ENCODE peak calls at places on chromosome 7, in ten cellular contexts. Z, M, U, F, N, D, C, Y, K and L are unnamed samples.

GRCh38 chr7:130013241-130013640 is 37.9 kb downstream of the ZC3HC1 start:
- DNase-seq in C (no peak), Y (no peak), D (no peak), U (no peak), Z (no peak), M (no peak), K (no peak), F (no peak), N (peak), L (no peak)

GRCh38 chr7:19587291-19587690 is 121.5 kb downstream of the POLR1F start:
- DNase-seq in K (no peak), Z (no peak), C (no peak), N (no peak), Y (no peak), U (no peak), M (no peak), D (peak), F (no peak), L (no peak)

GRCh38 chr7:27123021-27123476 is 7.5 kb downstream of the HOXA4 start:
- DNase-seq in N (no peak), F (no peak), C (no peak), K (no peak), D (no peak), U (no peak), Z (no peak), M (no peak), Y (no peak), L (no peak)

GRCh38 chr7:74334026-74334425 is 44.8 kb downstream of the CLIP2 start:
- DNase-seq in M (no peak), Z (no peak), Y (no peak), U (no peak), C (no peak), D (peak), N (peak), K (no peak), F (no peak), L (peak)

GRCh38 chr7:66937940-66938339 is 16.9 kb downstream of the TMEM248 start:
- DNase-seq in M (no peak), K (no peak), U (no peak), Y (no peak), D (no peak), F (no peak), C (no peak), N (no peak), Z (no peak), L (no peak)

GRCh38 chr7:142797799-142798377 is 27.1 kb downstream of the PRSS2 start:
- DNase-seq in Z (no peak), Y (no peak), C (no peak), N (no peak), F (no peak), U (peak), M (no peak), D (no peak), K (peak), L (no peak)

GRCh38 chr7:106108988-106109387 is 3.1 kb downstream of the SYPL1 start:
- DNase-seq in K (no peak), F (no peak), C (no peak), M (no peak), Y (no peak), N (no peak), D (no peak), Z (no peak), U (peak), L (peak)

GRCh38 chr7:43296306-43296705 is 183.9 kb downstream of the HECW1 start:
- DNase-seq in M (no peak), Y (no peak), N (peak), D (no peak), U (no peak), Z (no peak), C (no peak), K (no peak), F (no peak), L (peak)

GRCh38 chr7:132345030-132345429 is 231.2 kb downstream of the PLXNA4 start:
- DNase-seq in U (no peak), D (no peak), F (no peak), M (no peak), C (no peak), N (no peak), Y (no peak), Z (no peak), K (no peak), L (no peak)

GRCh38 chr7:117673839-117674238 is 194.0 kb downstream of the CFTR start:
- DNase-seq in C (no peak), D (peak), Z (no peak), U (peak), K (no peak), N (peak), M (peak), Y (no peak), F (no peak), L (peak)

GRCh38 chr7:40219917-40220316 is 85.1 kb downstream of the SUGCT start:
- DNase-seq in D (peak), Y (no peak), C (no peak), K (no peak), F (no peak), U (no peak), N (peak), M (no peak), Z (no peak), L (peak)

GRCh38 chr7:34042406-34042805 is 137.1 kb downstream of the BMPER start:
- DNase-seq in Z (no peak), N (no peak), D (peak), M (no peak), F (no peak), Y (no peak), U (no peak), C (no peak), K (no peak), L (no peak)

GRCh38 chr7:52463341-52463740 is 572.1 kb upstream of the POM121L12 start:
- DNase-seq in K (no peak), D (no peak), F (no peak), M (no peak), N (no peak), Y (no peak), C (no peak), Z (no peak), U (no peak), L (no peak)

GRCh38 chr7:53656881-53657280 is 621.4 kb downstream of the POM121L12 start:
- DNase-seq in M (no peak), U (no peak), F (no peak), N (peak), C (no peak), D (no peak), Y (no peak), K (no peak), Z (no peak), L (no peak)

GRCh38 chr7:130942211-130942964 is 208.4 kb upstream of the KLF14 start:
- DNase-seq in D (peak), Y (no peak), M (no peak), F (no peak), C (peak), N (peak), Z (peak), K (no peak), U (no peak), L (peak)

GRCh38 chr7:93835684-93836083 is 54.9 kb downstream of the TFPI2 start:
- DNase-seq in M (no peak), U (no peak), C (no peak), D (no peak), N (peak), K (no peak), F (no peak), Y (no peak), Z (no peak), L (peak)

GRCh38 chr7:105887569-105888199 is 11.3 kb upstream of the ATXN7L1 start:
- DNase-seq in Y (no peak), Z (no peak), U (no peak), K (no peak), C (no peak), D (no peak), N (no peak), M (no peak), F (no peak), L (no peak)

GRCh38 chr7:139557857-139558581 is 34.5 kb downstream of the CLEC2L start:
- DNase-seq in K (no peak), M (no peak), Y (no peak), N (no peak), U (no peak), Z (no peak), F (no peak), C (no peak), D (no peak), L (no peak)

GRCh38 chr7:134565643-134566136 is 16.8 kb downstream of the AKR1B15 start:
- DNase-seq in F (no peak), C (no peak), N (peak), Y (no peak), K (no peak), M (no peak), U (no peak), D (peak), Z (no peak), L (peak)

GRCh38 chr7:157690058-157690832 is 353.4 kb downstream of the DNAJB6 start:
- DNase-seq in C (no peak), U (no peak), K (no peak), M (no peak), Z (no peak), D (peak), N (no peak), F (no peak), Y (no peak), L (no peak)

GRCh38 chr7:111756687-111757178 is 194.4 kb upstream of the IMMP2L start:
- DNase-seq in Y (no peak), D (peak), N (peak), C (no peak), M (peak), F (no peak), K (no peak), Z (no peak), U (no peak), L (peak)

GRCh38 chr7:35792472-35793224 is 8.2 kb upstream of the SEPTIN7 start:
- DNase-seq in U (no peak), N (peak), D (no peak), Y (no peak), C (no peak), Z (no peak), M (no peak), K (no peak), F (no peak), L (no peak)

GRCh38 chr7:114539575-114539974 is 125.0 kb downstream of the FOXP2 start:
- DNase-seq in Y (no peak), D (peak), C (no peak), Z (no peak), F (no peak), U (no peak), N (peak), K (no peak), M (no peak), L (peak)

GRCh38 chr7:143299346-143299745 is 11.2 kb downstream of the CASP2 start:
- DNase-seq in F (no peak), U (no peak), K (no peak), Z (no peak), M (no peak), C (no peak), Y (no peak), D (peak), N (peak), L (no peak)

GRCh38 chr7:30752979-30753378 is 1.0 kb downstream of the INMT start:
- DNase-seq in M (no peak), U (no peak), Z (no peak), N (peak), C (no peak), F (no peak), K (no peak), D (no peak), Y (no peak), L (peak)

GRCh38 chr7:21108182-21108581 is 319.7 kb upstream of the SP4 start:
- DNase-seq in D (no peak), C (no peak), Z (no peak), K (no peak), F (no peak), Y (no peak), U (no peak), N (no peak), M (no peak), L (no peak)

GRCh38 chr7:47666164-47666862 is 84.4 kb upstream of the TNS3 start:
- DNase-seq in D (peak), F (no peak), C (no peak), Z (no peak), N (peak), K (no peak), Y (no peak), U (no peak), M (no peak), L (no peak)

GRCh38 chr7:124460053-124460445 is 305.5 kb downstream of the GPR37 start:
- DNase-seq in U (no peak), Y (no peak), M (no peak), C (no peak), K (no peak), Z (no peak), D (no peak), F (no peak), N (no peak), L (peak)

GRCh38 chr7:7114575-7115291 is 67.6 kb upstream of the C1GALT1 start:
- DNase-seq in M (no peak), Y (no peak), Z (no peak), U (no peak), K (no peak), N (no peak), D (no peak), C (no peak), F (no peak), L (no peak)

GRCh38 chr7:120272896-120273475 is at the start of gene KCND2:
- DNase-seq in C (no peak), Y (no peak), Z (no peak), F (peak), U (no peak), D (no peak), N (peak), K (no peak), M (no peak), L (peak)

GRCh38 chr7:77335581-77335980 is 80.6 kb downstream of the GSAP start:
- DNase-seq in C (no peak), N (no peak), M (no peak), Z (no peak), D (no peak), F (no peak), K (no peak), Y (no peak), U (no peak), L (no peak)

GRCh38 chr7:121083138-121083789 is 94.8 kb downstream of the CPED1 start:
- DNase-seq in M (no peak), N (peak), D (peak), Y (no peak), F (no peak), U (no peak), K (no peak), C (no peak), Z (no peak), L (peak)

GRCh38 chr7:159033956-159034938 is 110.4 kb downstream of the VIPR2 start:
- DNase-seq in D (no peak), K (no peak), Y (no peak), U (no peak), N (no peak), C (no peak), F (no peak), M (no peak), Z (no peak), L (no peak)

GRCh38 chr7:150511039-150511438 is 3.6 kb upstream of the GIMAP7 start:
- DNase-seq in K (no peak), Z (no peak), M (no peak), U (no peak), Y (no peak), N (no peak), F (no peak), D (no peak), C (no peak), L (no peak)

GRCh38 chr7:90788057-90788456 is 191.9 kb downstream of the CDK14 start:
- DNase-seq in U (no peak), C (no peak), M (no peak), N (no peak), F (no peak), K (no peak), Y (no peak), D (peak), Z (no peak), L (no peak)

GRCh38 chr7:97179454-97180104 is 62.1 kb downstream of the SDHAF3 start:
- DNase-seq in D (peak), K (no peak), M (peak), Y (peak), U (peak), C (peak), N (peak), Z (peak), F (peak), L (peak)

GRCh38 chr7:8724080-8724718 is 290.8 kb downstream of the NXPH1 start:
- DNase-seq in C (peak), Y (no peak), F (no peak), Z (no peak), M (peak), D (peak), U (peak), K (no peak), N (peak), L (no peak)

GRCh38 chr7:20508109-20508508 is 107.4 kb upstream of the ABCB5 start:
- DNase-seq in F (no peak), U (no peak), N (no peak), C (no peak), M (no peak), D (peak), K (no peak), Y (no peak), Z (no peak), L (no peak)

GRCh38 chr7:112192236-112193154 is 13.7 kb downstream of the DOCK4 start:
- DNase-seq in Z (no peak), D (peak), M (no peak), F (no peak), Y (no peak), K (no peak), C (no peak), U (no peak), N (peak), L (peak)

GRCh38 chr7:80548790-80549530 is 37.1 kb upstream of the GNAT3 start:
- DNase-seq in D (no peak), F (no peak), K (no peak), C (no peak), U (no peak), M (no peak), N (no peak), Z (no peak), Y (no peak), L (no peak)